ENCODE peak calls at places on chromosomes 5 and 9, in four cellular contexts. M is K562, F is HepG2, S is H1. L is an unnamed sample. For H3K4me1, the result is how much of the 10 kb centered on the place peaks cover.

GRCh38 chr9:129850821-129851540 is 15.7 kb downstream of the USP20 start:
- DNase-seq in M (no peak), F (no peak), S (no peak), L (no peak)

GRCh38 chr9:33164138-33164809 is 2.9 kb downstream of the B4GALT1 start:
- DNase-seq in M (no peak), F (no peak), S (no peak), L (no peak)

GRCh38 chr9:106800691-106801090 is 62.3 kb upstream of the ZNF462 start:
- DNase-seq in M (no peak), F (no peak), S (no peak), L (no peak)

GRCh38 chr9:81032831-81033230 is 656.5 kb downstream of the TLE1 start:
- DNase-seq in M (no peak), F (no peak), S (no peak), L (no peak)

GRCh38 chr9:135602789-135603481 is 36.4 kb downstream of the GLT6D1 start:
- DNase-seq in M (peak), F (no peak), S (peak), L (peak)

GRCh38 chr9:78441396-78441795 is 144.5 kb downstream of the PSAT1 start:
- DNase-seq in M (no peak), F (no peak), S (no peak), L (no peak)

GRCh38 chr5:170611446-170612088 is 107.7 kb downstream of the KCNIP1 start:
- DNase-seq in M (no peak), F (no peak), S (no peak), L (no peak)

GRCh38 chr9:132555528-132555927 is 26.9 kb upstream of the BARHL1 start:
- DNase-seq in M (no peak), F (no peak), S (no peak), L (no peak)

GRCh38 chr9:126223798-126224531 is 102.7 kb upstream of the MVB12B start:
- DNase-seq in M (no peak), F (no peak), S (no peak), L (no peak)

GRCh38 chr9:97982191-97982718 is 886 bp upstream of the ANP32B start:
- DNase-seq in M (peak), F (no peak), S (no peak), L (no peak)

GRCh38 chr5:171421331-171422262 is 2.1 kb downstream of the FGF18 start:
- DNase-seq in M (no peak), F (no peak), S (no peak), L (no peak)

GRCh38 chr9:117535439-117535838 is 120.6 kb upstream of the ASTN2 start:
- DNase-seq in M (no peak), F (no peak), S (no peak), L (no peak)

GRCh38 chr5:83485842-83486241 is 14.3 kb downstream of the VCAN start:
- DNase-seq in M (no peak), F (no peak), S (no peak), L (no peak)

GRCh38 chr5:135329101-135329912 is 69.7 kb downstream of the MACROH2A1 start:
- DNase-seq in M (no peak), F (no peak), S (no peak), L (no peak)

GRCh38 chr9:130276121-130276520 is 10.6 kb downstream of the HMCN2 start:
- DNase-seq in M (no peak), F (no peak), S (no peak), L (no peak)

GRCh38 chr5:169547508-169547907 is 36.1 kb upstream of the SPDL1 start:
- DNase-seq in M (no peak), F (no peak), S (no peak), L (no peak)

GRCh38 chr9:122264360-122265264 is at the start of the genes MRRF and RBM18:
- DNase-seq in M (peak), F (peak), S (peak), L (peak)

GRCh38 chr9:122268041-122268814 is 3.5 kb downstream of the MRRF start:
- DNase-seq in M (no peak), F (no peak), S (no peak), L (no peak)

GRCh38 chr9:122263699-122264349 is 816 bp downstream of the RBM18 start:
- DNase-seq in M (peak), F (no peak), S (no peak), L (no peak)

GRCh38 chr9:122262073-122262472 is 2.6 kb downstream of the RBM18 start:
- DNase-seq in M (no peak), F (no peak), S (no peak), L (no peak)

DNA sequence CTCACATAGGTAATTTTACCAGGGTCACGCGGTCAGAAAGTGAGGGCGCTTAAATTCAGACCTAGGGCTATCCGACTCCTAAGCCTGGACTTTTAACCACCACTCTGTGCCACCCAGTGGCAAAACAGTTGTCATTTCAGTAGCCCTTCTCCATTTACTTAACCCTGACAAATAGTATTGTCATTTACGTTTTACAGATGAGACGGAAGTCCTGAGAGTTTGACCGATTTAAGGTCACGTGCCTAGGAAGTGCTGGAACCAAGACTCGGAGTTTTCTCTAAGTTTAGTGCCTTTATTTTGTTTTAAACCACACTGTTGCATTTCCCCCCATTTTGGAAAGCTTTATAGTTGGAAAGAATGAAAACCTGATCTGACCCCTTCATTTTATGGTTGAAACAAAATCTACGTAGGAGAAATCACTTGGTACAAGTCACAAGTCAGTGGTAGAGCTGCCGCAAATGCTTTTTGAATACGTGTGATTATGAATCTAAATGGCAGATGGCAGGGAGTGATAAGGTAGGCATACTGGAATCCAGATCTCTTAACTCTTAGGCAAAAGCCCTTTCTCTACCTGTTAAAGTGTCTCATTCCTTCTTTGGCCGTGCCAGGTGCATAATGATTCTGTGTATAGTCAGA is 701 bp downstream of the MRRF start:
- DNase-seq in M (peak), F (peak), S (no peak), L (no peak)
- H3K4me1 ChIP-seq in M (under half), F (under half), S (under half), L (under half)

GRCh38 chr5:51388488-51389325 is 5.5 kb downstream of the ISL1 start:
- DNase-seq in M (no peak), F (no peak), S (no peak), L (no peak)

GRCh38 chr5:51385214-51385613 is 2.0 kb downstream of the ISL1 start:
- DNase-seq in M (no peak), F (no peak), S (no peak), L (no peak)

GRCh38 chr5:51389326-51389581 is 6.0 kb downstream of the ISL1 start:
- DNase-seq in M (no peak), F (no peak), S (no peak), L (no peak)

GRCh38 chr5:51387854-51388320 is 4.6 kb downstream of the ISL1 start:
- DNase-seq in M (no peak), F (no peak), S (no peak), L (no peak)

GRCh38 chr5:51386916-51387853 is 3.9 kb downstream of the ISL1 start:
- DNase-seq in M (no peak), F (no peak), S (peak), L (no peak)
- H3K4me3 ChIP-seq in M (no peak), F (no peak), S (peak), L (no peak)

GRCh38 chr5:172481011-172481410 is 26.7 kb upstream of the SH3PXD2B start:
- DNase-seq in M (no peak), F (peak), S (no peak), L (no peak)

GRCh38 chr5:172479784-172480115 is 25.4 kb upstream of the SH3PXD2B start:
- DNase-seq in M (no peak), F (no peak), S (no peak), L (no peak)

GRCh38 chr5:172479034-172479783 is 24.9 kb upstream of the SH3PXD2B start:
- DNase-seq in M (peak), F (peak), S (peak), L (peak)

GRCh38 chr5:172484664-172485063 is 30.3 kb upstream of the SH3PXD2B start:
- DNase-seq in M (no peak), F (no peak), S (no peak), L (no peak)

DNA sequence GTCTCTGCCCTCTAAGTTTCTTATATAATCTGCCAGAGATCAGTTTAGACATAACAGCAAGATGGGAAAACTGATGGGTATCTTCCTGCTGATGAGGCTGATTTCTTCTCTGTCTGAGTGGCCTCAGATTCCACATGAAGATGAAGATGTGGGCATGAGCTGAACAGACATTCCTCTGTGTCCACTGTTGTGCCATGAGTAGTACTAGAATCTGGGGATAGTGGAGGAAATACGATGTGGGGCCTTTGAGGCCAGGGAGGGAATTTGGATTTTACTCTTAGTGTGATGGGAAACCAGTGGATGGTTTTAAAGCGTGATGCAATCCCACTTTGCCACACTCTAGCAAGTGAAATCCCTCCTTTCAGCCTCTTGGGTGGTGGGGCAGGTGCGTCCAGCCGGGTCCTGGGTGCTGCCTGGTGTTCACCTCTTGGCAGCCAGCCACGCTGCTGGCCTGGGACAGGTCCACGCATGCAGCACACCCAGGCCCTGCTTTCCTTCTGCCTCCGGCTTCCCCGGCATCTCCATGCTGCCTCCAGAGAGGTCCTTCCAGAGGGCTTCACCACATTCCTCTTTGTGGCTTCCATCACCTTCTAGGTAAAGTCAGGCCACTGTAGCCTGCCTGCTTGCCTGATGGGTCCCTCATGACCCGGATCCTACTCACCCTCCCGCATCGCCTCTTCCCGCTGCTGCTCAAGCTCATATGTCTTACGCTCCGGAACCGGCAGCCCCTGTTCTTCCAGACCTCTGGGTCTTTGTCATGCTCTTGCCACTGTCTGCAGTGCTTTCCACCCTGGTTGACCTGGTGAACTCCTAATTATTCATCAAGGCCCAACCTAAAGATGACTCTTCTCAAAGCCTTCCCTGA is 28.1 kb upstream of the SH3PXD2B start:
- DNase-seq in M (no peak), F (no peak), S (no peak), L (no peak)
- TF ChIP-seq PHF8 in M (no peak), F (no peak), S (no peak), L (no peak)

GRCh38 chr5:147920420-147921030 is 14.2 kb upstream of the C5orf46 start:
- DNase-seq in M (no peak), F (no peak), S (no peak), L (no peak)

GRCh38 chr5:147921134-147921533 is 14.8 kb upstream of the C5orf46 start:
- DNase-seq in M (no peak), F (no peak), S (no peak), L (no peak)

GRCh38 chr5:147913786-147914185 is 7.4 kb upstream of the C5orf46 start:
- DNase-seq in M (no peak), F (no peak), S (no peak), L (no peak)

GRCh38 chr5:147918899-147919298 is 12.6 kb upstream of the C5orf46 start:
- DNase-seq in M (no peak), F (no peak), S (no peak), L (no peak)

GRCh38 chr5:147918101-147918500 is 11.8 kb upstream of the C5orf46 start:
- DNase-seq in M (no peak), F (no peak), S (no peak), L (no peak)
- H3K4me1 ChIP-seq in M (under half), F (under half), S (under half), L (under half)

GRCh38 chr5:98173334-98173733 is 600.1 kb upstream of the RGMB start:
- DNase-seq in M (no peak), F (no peak), S (no peak), L (no peak)

GRCh38 chr5:98170994-98171393 is 602.5 kb upstream of the RGMB start:
- DNase-seq in M (no peak), F (no peak), S (no peak), L (no peak)

GRCh38 chr5:98179791-98180755 is 593.4 kb upstream of the RGMB start:
- DNase-seq in M (no peak), F (no peak), S (no peak), L (no peak)

GRCh38 chr5:98175474-98175873 is 598.0 kb upstream of the RGMB start:
- DNase-seq in M (no peak), F (no peak), S (no peak), L (no peak)
- H3K4me3 ChIP-seq in M (no peak), F (no peak), S (no peak), L (no peak)

DNA sequence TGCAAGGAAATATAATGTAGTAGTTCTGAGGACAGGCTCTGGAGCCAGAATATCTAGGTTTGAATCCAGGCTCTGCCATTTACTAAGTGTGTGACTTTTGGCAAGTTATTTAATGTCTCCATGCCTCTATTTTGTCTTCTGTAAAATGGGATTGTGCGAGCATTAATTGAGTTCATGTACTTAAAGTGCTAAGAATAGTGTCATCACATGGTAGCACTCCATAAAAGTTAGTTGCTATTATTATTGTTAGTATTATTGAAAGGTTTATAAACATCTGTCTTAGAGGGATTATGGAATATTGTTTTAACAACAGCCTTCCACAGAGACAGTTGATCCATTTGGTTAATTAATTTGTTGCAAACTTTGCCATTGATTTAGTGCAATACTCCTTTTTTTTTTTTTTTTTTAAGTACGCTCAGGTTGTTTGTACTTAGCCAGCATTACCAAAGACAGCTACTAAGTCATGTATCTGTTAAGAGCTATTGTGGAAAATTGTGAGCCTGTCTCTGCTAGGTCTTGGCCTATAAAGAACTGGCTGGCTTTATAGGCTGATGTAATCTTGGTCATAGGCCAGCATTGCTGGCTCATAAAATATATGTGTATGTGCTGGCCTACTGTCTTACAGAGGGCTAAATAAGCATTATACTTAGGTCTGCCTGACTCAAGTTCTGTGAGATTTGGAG is 174.7 kb downstream of the WDR70 start:
- DNase-seq in M (peak), F (no peak), S (no peak), L (no peak)
- TF ChIP-seq PHF8 in M (no peak), F (no peak), S (no peak), L (no peak)